ENCODE peak calls at places on chromosomes 11 and 22, in four cellular contexts. Z is tibial nerve, I is BE2C, R is HFF-Myc. V is an unnamed sample.

GRCh38 chr11:9575531-9576240 is 2.2 kb downstream of the WEE1 start:
- DNase-seq in I (no peak), R (no peak), Z (no peak), V (peak; percentile 21)

GRCh38 chr11:101346591-101346990 is 217.0 kb upstream of the PGR start:
- DNase-seq in I (no peak), R (no peak), Z (no peak), V (peak; percentile 80)

GRCh38 chr11:75450826-75451783 is 18.1 kb upstream of the KLHL35 start:
- DNase-seq in I (peak; percentile 54), R (no peak), Z (no peak), V (no peak)

GRCh38 chr11:118843518-118843917 is 40.2 kb upstream of the CXCR5 start:
- DNase-seq in Z (no peak), I (no peak), R (no peak), V (no peak)

GRCh38 chr11:110093407-110094297 is 460 bp downstream of the ZC3H12C start:
- DNase-seq in R (no peak), Z (peak; percentile 39), I (peak; percentile 56), V (peak; percentile 68)

GRCh38 chr11:15941206-15941770 is 415.1 kb downstream of the SOX6 start:
- DNase-seq in I (no peak), Z (no peak), R (peak; percentile 14), V (peak; percentile 43)

GRCh38 chr11:118849825-118850224 is 33.9 kb upstream of the CXCR5 start:
- DNase-seq in I (no peak), Z (no peak), R (no peak), V (no peak)

GRCh38 chr22:48959496-48959895 is 868.2 kb downstream of the BRD1 start:
- DNase-seq in I (no peak), Z (no peak), R (no peak), V (no peak)

GRCh38 chr22:25083414-25084166 is 116.1 kb upstream of the CRYBB3 start:
- DNase-seq in I (peak; percentile 26), R (no peak), Z (no peak), V (no peak)

GRCh38 chr11:119369035-119369925 is 12.2 kb downstream of the USP2 start:
- DNase-seq in Z (no peak), I (peak; percentile 53), R (no peak), V (peak; percentile 58)

GRCh38 chr11:68469642-68470041 is 9.1 kb downstream of the PPP6R3 start:
- DNase-seq in R (no peak), I (no peak), Z (no peak), V (no peak)
- H3K4me3 ChIP-seq in R (no peak overlapping the region), I (no peak overlapping the region), Z (no peak overlapping the region), V (no peak overlapping the region)

GRCh38 chr22:33112606-33113005 is 54.4 kb upstream of the SYN3 start:
- DNase-seq in Z (no peak), I (no peak), R (no peak), V (no peak)

GRCh38 chr22:33114570-33114969 is 56.4 kb upstream of the SYN3 start:
- DNase-seq in Z (no peak), I (no peak), R (no peak), V (no peak)

GRCh38 chr22:33110562-33111163 is 52.5 kb upstream of the SYN3 start:
- DNase-seq in I (no peak), Z (no peak), R (no peak), V (peak; percentile 6)

GRCh38 chr22:33109532-33110148 is 51.5 kb upstream of the SYN3 start:
- DNase-seq in Z (no peak), R (no peak), I (no peak), V (no peak)

DNA sequence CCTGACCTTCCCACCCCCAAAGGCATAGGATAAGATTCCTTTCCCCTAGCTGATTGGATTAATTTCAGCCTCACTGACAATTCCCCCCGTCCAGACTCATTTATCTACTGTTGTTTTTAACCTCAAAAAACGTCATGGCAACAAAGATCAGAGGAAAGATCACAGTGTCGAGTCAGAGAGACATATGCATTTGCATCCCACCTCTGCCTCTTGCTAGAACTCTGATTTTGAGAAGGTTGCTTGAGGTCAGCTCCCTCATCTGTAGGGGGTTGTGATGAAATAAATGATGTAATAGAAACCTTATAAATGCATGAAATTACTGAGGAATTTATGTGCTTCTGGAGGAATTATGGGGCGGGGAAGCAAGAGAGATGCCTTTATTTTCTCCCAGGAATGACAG is 53.3 kb upstream of the SYN3 start:
- DNase-seq in Z (no peak), I (no peak), R (no peak), V (no peak)
- H3K4me3 ChIP-seq in Z (no peak overlapping the region), I (no peak overlapping the region), R (no peak overlapping the region), V (no peak overlapping the region)

GRCh38 chr11:18594999-18595749 is 4.4 kb upstream of the MISFA start:
- DNase-seq in I (no peak), Z (no peak), R (peak; percentile 86), V (no peak)

GRCh38 chr11:18588297-18589252 is at the start of gene UEVLD:
- DNase-seq in I (peak; percentile 79), Z (peak; percentile 85), R (peak; percentile 57), V (peak; percentile 91)

GRCh38 chr11:18590573-18590972 is 2.0 kb upstream of the UEVLD start:
- DNase-seq in I (no peak), R (no peak), Z (no peak), V (no peak)
- H3K4me3 ChIP-seq in I (no peak overlapping the region), R (peak overlapping the region; percentile 82), Z (no peak overlapping the region), V (no peak overlapping the region)

GRCh38 chr11:65540290-65541092 is 15.6 kb downstream of the SCYL1 start:
- DNase-seq in Z (peak; percentile 92), I (peak; percentile 89), R (peak; percentile 35), V (peak; percentile 85)
- H3K4me3 ChIP-seq in Z (peak overlapping the region; percentile 62), I (peak overlapping the region; percentile 49), R (peak overlapping the region; percentile 50), V (peak overlapping the region; percentile 60)

DNA sequence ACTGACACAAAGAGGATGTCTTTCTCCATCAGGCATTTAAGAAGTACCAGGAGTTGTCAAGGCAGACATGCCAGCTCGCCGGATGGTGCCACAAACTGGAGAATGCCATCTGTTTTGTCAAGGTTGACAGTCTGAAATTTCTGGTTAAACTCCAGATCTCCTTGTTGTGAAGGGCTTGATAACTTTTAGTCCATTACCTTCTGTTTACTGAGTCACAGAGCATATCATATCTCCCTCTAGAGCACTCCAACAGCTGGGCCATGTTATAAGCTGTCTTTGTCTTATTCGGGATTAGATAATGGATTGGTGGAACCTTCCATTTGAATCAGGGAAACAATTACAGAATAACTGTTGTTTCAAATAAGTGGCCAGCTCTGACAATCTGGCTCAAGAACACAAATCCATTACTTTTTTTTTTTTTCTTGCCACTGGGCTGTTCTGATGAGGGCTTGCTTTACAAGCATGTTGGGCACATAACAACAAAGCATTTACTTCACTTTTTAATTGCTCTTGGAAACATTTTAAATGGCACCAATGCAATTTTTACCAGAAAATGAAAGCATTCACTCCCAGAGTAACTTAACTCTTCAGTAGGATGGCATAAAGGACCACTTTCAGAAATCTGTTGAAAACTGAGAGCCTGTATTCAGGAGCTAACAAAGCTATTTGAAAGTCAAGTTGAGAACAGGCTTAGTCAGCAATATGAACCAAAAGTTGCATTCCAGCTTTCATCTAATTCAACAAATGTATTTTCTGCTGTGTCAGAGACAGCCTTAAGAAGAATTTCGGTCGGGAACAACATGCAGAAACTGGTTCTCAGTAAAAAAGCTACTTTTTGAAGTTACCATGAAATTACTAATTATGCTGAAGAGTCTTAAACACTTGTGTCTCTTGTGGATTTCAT is 227.6 kb upstream of the PITPNB start:
- DNase-seq in I (peak; percentile 19), R (no peak), Z (no peak), V (peak; percentile 36)
- H3K4me3 ChIP-seq in I (no peak overlapping the region), R (no peak overlapping the region), Z (no peak overlapping the region), V (no peak overlapping the region)

DNA sequence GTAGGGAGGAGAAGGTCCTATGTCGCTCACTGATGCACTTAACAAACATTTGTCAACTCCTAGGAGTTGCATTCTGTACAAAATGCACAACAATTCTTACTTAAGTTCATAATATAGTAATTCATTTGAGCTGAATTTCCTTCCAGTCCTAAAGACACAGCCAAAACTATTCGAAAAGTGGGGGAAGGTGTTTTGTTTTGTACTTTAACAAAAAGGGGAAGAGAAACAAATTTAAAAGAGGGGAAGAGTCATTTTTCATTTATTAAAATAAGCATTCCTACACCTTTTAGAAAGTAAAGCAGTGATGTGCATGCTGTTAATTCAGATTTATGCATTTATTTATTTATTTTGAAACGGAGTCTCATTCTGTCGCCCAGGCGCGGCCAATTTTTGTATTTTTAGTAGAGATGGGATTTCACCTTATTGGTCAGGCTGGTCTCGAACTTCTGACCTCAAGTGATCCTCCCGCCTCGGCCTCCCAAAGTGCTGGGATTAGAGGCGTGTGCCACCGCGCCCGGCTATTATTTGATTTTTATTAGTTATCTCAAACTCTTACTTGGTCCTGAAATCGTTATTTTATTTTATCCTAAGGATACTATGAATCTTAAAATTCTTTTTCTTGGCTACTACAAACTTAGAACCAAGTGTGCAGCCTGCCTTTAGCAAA is 1.1 kb upstream of the FANCF start:
- DNase-seq in I (no peak), Z (no peak), R (no peak), V (no peak)
- H3K4me3 ChIP-seq in I (no peak overlapping the region), Z (no peak overlapping the region), R (no peak overlapping the region), V (no peak overlapping the region)

GRCh38 chr11:112451250-112451649 is 190.6 kb upstream of the PLET1 start:
- DNase-seq in I (no peak), R (no peak), Z (no peak), V (no peak)
- H3K4me3 ChIP-seq in I (no peak overlapping the region), R (no peak overlapping the region), Z (no peak overlapping the region), V (no peak overlapping the region)

GRCh38 chr11:44785856-44786606 is 59.3 kb downstream of the TSPAN18 start:
- DNase-seq in R (no peak), Z (no peak), I (no peak), V (no peak)
- H3K4me3 ChIP-seq in R (no peak overlapping the region), Z (no peak overlapping the region), I (no peak overlapping the region), V (no peak overlapping the region)

GRCh38 chr22:38461057-38461413 is 6.0 kb upstream of the KCNJ4 start:
- DNase-seq in I (no peak), R (no peak), Z (no peak), V (no peak)
- H3K4me3 ChIP-seq in I (peak overlapping the region; percentile 27), R (no peak overlapping the region), Z (no peak overlapping the region), V (no peak overlapping the region)